ENCODE peak calls at places on chromosomes 1 and 21, in four cellular contexts. L is NAMALWA; M is NB4; H is stimulated activated CD8-positive, alpha-beta memory T cell treated with anti-CD3 and anti-CD28 coated beads, Interleukin-2, amount 100 ng/mL, for 1 hour. I is an unnamed sample.

GRCh38 chr1:175369696-175370095 is 177.1 kb upstream of the KIAA0040 start:
- DNase-seq in M (no peak), L (no peak), H (no peak), I (no peak)

GRCh38 chr1:10217748-10218441 is 7.5 kb downstream of the KIF1B start:
- DNase-seq in L (no peak), M (no peak), H (no peak), I (peak; percentile 22)

GRCh38 chr1:236806634-236807033 is 11.5 kb downstream of the MTR start:
- DNase-seq in H (no peak), M (no peak), L (no peak), I (no peak)

GRCh38 chr21:25062061-25062460 is 545.2 kb downstream of the MRPL39 start:
- DNase-seq in L (no peak), H (no peak), M (no peak), I (no peak)

GRCh38 chr1:1310476-1311053 is 2.2 kb downstream of the PUSL1 start:
- DNase-seq in L (no peak), M (no peak), H (no peak), I (no peak)

GRCh38 chr1:230565141-230565540 is 77.1 kb upstream of the COG2 start:
- DNase-seq in H (no peak), M (no peak), L (no peak), I (no peak)

GRCh38 chr1:154803203-154803920 is 66.7 kb downstream of the KCNN3 start:
- DNase-seq in H (no peak), L (peak; percentile 83), M (no peak), I (no peak)

GRCh38 chr1:162631546-162632233 is 574 bp upstream of the DDR2 start:
- DNase-seq in M (no peak), L (no peak), H (no peak), I (peak; percentile 44)

GRCh38 chr1:156845055-156845952 is 13.6 kb downstream of the INSRR start:
- DNase-seq in H (no peak), L (peak; percentile 46), M (no peak), I (no peak)

GRCh38 chr1:69824932-69825331 is 257.2 kb downstream of the LRRC7 start:
- DNase-seq in M (no peak), H (no peak), L (no peak), I (no peak)

GRCh38 chr1:189706594-189706993 is 771.1 kb downstream of the BRINP3 start:
- DNase-seq in L (no peak), H (no peak), M (no peak), I (no peak)

GRCh38 chr1:64995316-64995715 is 29.0 kb upstream of the JAK1 start:
- DNase-seq in M (no peak), L (no peak), H (no peak), I (no peak)

GRCh38 chr1:197619008-197619640 is 156.2 kb downstream of the DENND1B start:
- DNase-seq in M (peak; percentile 31), H (no peak), L (peak; percentile 28), I (no peak)

I was measured in AG08396.